ENCODE peak calls at places on chromosomes 11 and 22, in ten cellular contexts. X, V, H, G, L, K, C, M, J and B are unnamed samples.
A peak's percentile ranks its signal among the peaks of the same experiment; 100 is the strongest.

GRCh38 chr11:115745041-115745440 is 240.8 kb upstream of the CADM1 start:
- ATAC-seq in M (no peak), C (no peak), J (no peak), X (no peak), H (no peak), L (no peak), V (no peak), K (no peak), G (no peak), B (no peak)

GRCh38 chr11:60866911-60867870 is at the start of gene ZP1:
- ATAC-seq in G (peak; percentile 57), K (no peak), L (no peak), H (no peak), M (no peak), J (no peak), V (no peak), X (no peak), C (no peak), B (peak; percentile 42)

GRCh38 chr11:129323896-129324522 is 51.6 kb upstream of the BARX2 start:
- ATAC-seq in C (no peak), X (no peak), K (no peak), V (peak; percentile 95), H (peak; percentile 84), J (no peak), L (no peak), M (peak; percentile 80), G (peak; percentile 58), B (no peak)

GRCh38 chr11:122696662-122697061 is 41.1 kb downstream of the UBASH3B start:
- ATAC-seq in C (no peak), X (peak; percentile 69), G (no peak), H (no peak), K (peak; percentile 82), V (peak; percentile 60), L (peak; percentile 78), J (no peak), M (peak; percentile 37), B (peak; percentile 57)

GRCh38 chr22:46521994-46522393 is 15.4 kb downstream of the CELSR1 start:
- ATAC-seq in J (no peak), M (no peak), H (no peak), C (no peak), K (no peak), V (no peak), X (no peak), G (no peak), L (no peak), B (no peak)

GRCh38 chr22:20563464-20563906 is 56.1 kb downstream of the MED15 start:
- ATAC-seq in V (no peak), H (no peak), C (no peak), X (no peak), M (no peak), K (no peak), G (no peak), J (peak; percentile 8), L (no peak), B (no peak)

GRCh38 chr22:49812838-49813237 is 14.8 kb downstream of the BRD1 start:
- ATAC-seq in M (peak; percentile 63), K (no peak), C (peak; percentile 32), L (no peak), X (no peak), G (peak; percentile 51), V (no peak), J (no peak), H (no peak), B (no peak)

GRCh38 chr11:38019072-38019775 is 1421.2 kb upstream of the RAG2 start:
- ATAC-seq in J (no peak), C (no peak), M (no peak), K (no peak), L (no peak), V (peak; percentile 41), G (no peak), X (no peak), H (no peak), B (no peak)

GRCh38 chr11:95104916-95105315 is 15.3 kb downstream of the ENDOD1 start:
- ATAC-seq in V (no peak), G (no peak), J (no peak), L (no peak), K (no peak), C (no peak), H (no peak), M (no peak), X (no peak), B (no peak)

GRCh38 chr11:67407700-67408163 is 3.8 kb downstream of the TBC1D10C start:
- ATAC-seq in K (no peak), L (no peak), M (no peak), J (no peak), H (no peak), G (no peak), C (no peak), V (no peak), X (no peak), B (no peak)

GRCh38 chr11:124402326-124402922 is 3.6 kb upstream of the OR8B3 start:
- ATAC-seq in G (peak; percentile 93), X (peak; percentile 74), M (peak; percentile 79), K (peak; percentile 81), C (peak; percentile 95), V (peak; percentile 82), J (peak; percentile 97), H (no peak), L (no peak), B (peak; percentile 71)

GRCh38 chr11:32870676-32871075 is 21.9 kb upstream of the QSER1 start:
- ATAC-seq in J (peak; percentile 85), V (peak; percentile 39), X (peak; percentile 47), C (peak; percentile 91), G (peak; percentile 96), L (peak; percentile 48), K (no peak), M (peak; percentile 61), H (no peak), B (peak; percentile 41)

GRCh38 chr11:1291295-1292017 is 18.0 kb downstream of the TOLLIP start:
- ATAC-seq in M (no peak), J (no peak), G (no peak), H (no peak), V (peak; percentile 18), K (no peak), X (no peak), L (no peak), C (no peak), B (peak; percentile 53)

GRCh38 chr11:129223701-129224149 is 31.6 kb upstream of the ARHGAP32 start:
- ATAC-seq in V (no peak), K (no peak), C (no peak), G (no peak), M (peak; percentile 66), L (no peak), H (peak; percentile 68), X (no peak), J (no peak), B (no peak)

GRCh38 chr11:33801821-33802413 is 27.6 kb upstream of the FBXO3 start:
- ATAC-seq in K (no peak), G (peak; percentile 70), M (peak; percentile 17), J (peak; percentile 67), C (peak; percentile 55), L (peak; percentile 46), X (no peak), V (no peak), H (no peak), B (no peak)

GRCh38 chr11:10658621-10659338 is 34.8 kb downstream of the IRAG1 start:
- ATAC-seq in H (no peak), C (peak; percentile 18), G (peak; percentile 74), M (no peak), V (peak; percentile 26), J (peak; percentile 54), L (no peak), X (no peak), K (peak; percentile 41), B (peak; percentile 2)

GRCh38 chr11:126366064-126366822 is 10.8 kb downstream of the ST3GAL4 start:
- ATAC-seq in G (no peak), L (no peak), V (peak; percentile 63), M (no peak), H (no peak), X (no peak), J (no peak), C (no peak), K (peak; percentile 14), B (no peak)

GRCh38 chr11:70204466-70204799 is 1.3 kb downstream of the FADD start:
- ATAC-seq in L (no peak), C (peak; percentile 2), M (no peak), G (no peak), V (no peak), K (peak; percentile 7), X (no peak), H (no peak), J (peak; percentile 63), B (no peak)

GRCh38 chr22:49763696-49764095 is 64.0 kb downstream of the BRD1 start:
- ATAC-seq in J (no peak), H (no peak), C (no peak), G (no peak), L (no peak), M (no peak), X (no peak), K (no peak), V (no peak), B (no peak)

GRCh38 chr11:61826930-61827572 is 1.0 kb upstream of the FADS2 start:
- ATAC-seq in G (no peak), X (no peak), J (no peak), H (peak; percentile 1), L (peak; percentile 5), M (no peak), V (peak; percentile 4), C (no peak), K (no peak), B (peak; percentile 32)

GRCh38 chr11:70760416-70761020 is 362.2 kb downstream of the CTTN start:
- ATAC-seq in V (peak; percentile 36), G (no peak), L (no peak), H (no peak), X (no peak), K (no peak), M (no peak), C (no peak), J (no peak), B (no peak)

GRCh38 chr11:100585728-100586127 is 101.4 kb upstream of the ARHGAP42 start:
- ATAC-seq in V (no peak), H (peak; percentile 80), J (no peak), K (no peak), X (no peak), L (no peak), G (no peak), M (peak; percentile 91), C (no peak), B (no peak)